ENCODE peak calls at places on chromosome 20, in nine cellular contexts. P is heart left ventricle, A is tibial artery, O is GM23248, L is psoas muscle, E is left ventricle myocardium inferior, N is SJSA1, Z is aorta, D is fibroblast of lung. S is an unnamed sample.

GRCh38 chr20:20489054-20489453 is 121.2 kb downstream of the INSM1 start:
- DNase-seq in P (no peak), A (no peak), O (no peak), L (no peak), E (no peak), N (no peak), Z (no peak), D (peak; percentile 62), S (no peak)

GRCh38 chr20:10919549-10920140 is 245.8 kb upstream of the JAG1 start:
- DNase-seq in P (peak; percentile 61), A (no peak), O (peak; percentile 79), L (peak; percentile 21), E (peak; percentile 36), N (peak; percentile 53), Z (peak; percentile 81), D (peak; percentile 93), S (no peak)

GRCh38 chr20:32958574-32958973 is 45.7 kb downstream of the SUN5 start:
- DNase-seq in P (no peak), A (peak; percentile 12), O (no peak), L (no peak), E (no peak), N (no peak), Z (no peak), D (no peak), S (no peak)

GRCh38 chr20:54172532-54172855 is 1.3 kb downstream of the CYP24A1 start:
- DNase-seq in P (no peak), A (no peak), O (no peak), L (no peak), E (no peak), N (no peak), Z (no peak), D (no peak), S (no peak)

GRCh38 chr20:8414611-8415274 is 282.7 kb downstream of the PLCB1 start:
- DNase-seq in P (no peak), A (no peak), O (peak; percentile 69), L (no peak), E (no peak), N (no peak), Z (no peak), D (peak; percentile 78), S (no peak)

GRCh38 chr20:60062431-60063336 is 104.5 kb downstream of the CDH26 start:
- DNase-seq in P (no peak), A (no peak), O (peak; percentile 86), L (no peak), E (no peak), N (peak; percentile 93), Z (no peak), D (peak; percentile 77), S (no peak)

GRCh38 chr20:9236408-9236912 is 167.6 kb downstream of the PLCB4 start:
- DNase-seq in P (no peak), A (no peak), O (no peak), L (no peak), E (no peak), N (no peak), Z (no peak), D (no peak), S (no peak)

GRCh38 chr20:41222703-41223102 is 85.4 kb downstream of the PLCG1 start:
- DNase-seq in P (no peak), A (no peak), O (peak; percentile 70), L (no peak), E (no peak), N (no peak), Z (no peak), D (peak; percentile 63), S (no peak)

GRCh38 chr20:58921564-58921963 is 59.5 kb upstream of the NELFCD start:
- DNase-seq in P (no peak), A (no peak), O (no peak), L (no peak), E (no peak), N (no peak), Z (no peak), D (no peak), S (no peak)

DNA sequence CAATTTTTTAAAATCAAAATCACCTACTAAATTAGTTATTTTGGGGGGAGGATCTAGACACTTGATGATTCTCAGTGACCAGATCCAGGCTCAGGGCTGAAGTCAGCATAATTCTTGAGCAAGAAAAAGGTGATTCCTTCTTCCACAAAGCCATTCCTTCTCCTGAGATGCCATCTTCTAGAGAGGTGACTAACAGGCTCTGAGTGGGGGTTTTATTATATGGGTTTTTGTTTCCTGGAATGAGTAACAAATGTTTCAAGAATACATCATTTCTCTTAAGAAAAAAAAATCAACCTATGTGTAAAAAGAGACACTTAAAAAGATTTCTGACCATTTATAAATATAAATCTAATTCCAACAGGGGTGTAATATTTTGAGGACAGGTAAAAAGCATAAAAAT is 154.3 kb downstream of the NFATC2 start:
- DNase-seq in P (no peak), A (no peak), O (peak; percentile 89), L (no peak), E (no peak), N (no peak), Z (no peak), D (peak; percentile 72), S (no peak)
- H3K4me1 ChIP-seq in P (peaks cover 20% of the 10 kb centered on the region), A (no peaks in the 10 kb centered on the region), O (peaks cover 26% of the 10 kb centered on the region), L (peaks cover 13% of the 10 kb centered on the region), E (peaks cover 36% of the 10 kb centered on the region), N (peaks cover 23% of the 10 kb centered on the region), Z (no peaks in the 10 kb centered on the region), D (peaks cover 2% of the 10 kb centered on the region), S (peaks cover 53% of the 10 kb centered on the region)

GRCh38 chr20:57727863-57728262 is 18.0 kb upstream of the PMEPA1 start:
- DNase-seq in P (no peak), A (no peak), O (no peak), L (no peak), E (no peak), N (no peak), Z (no peak), D (no peak), S (no peak)
- H3K27me3 ChIP-seq in P (peaks cover 4% of the 10 kb centered on the region), A (no peaks in the 10 kb centered on the region), O (peaks cover 34% of the 10 kb centered on the region), L (no peaks in the 10 kb centered on the region), E (peaks cover 5% of the 10 kb centered on the region), N (no peaks in the 10 kb centered on the region), Z (no peaks in the 10 kb centered on the region), D (peaks cover 3% of the 10 kb centered on the region), S (no peaks in the 10 kb centered on the region)

GRCh38 chr20:25576783-25577530 is 8.4 kb downstream of the NINL start:
- DNase-seq in P (no peak), A (no peak), O (no peak), L (no peak), E (no peak), N (no peak), Z (no peak), D (no peak), S (no peak)
- H3K4me3 ChIP-seq in P (no peak overlapping the region), A (no peak overlapping the region), O (no peak overlapping the region), L (no peak overlapping the region), E (no peak overlapping the region), N (no peak overlapping the region), Z (no peak overlapping the region), D (no peak overlapping the region), S (no peak overlapping the region)

DNA sequence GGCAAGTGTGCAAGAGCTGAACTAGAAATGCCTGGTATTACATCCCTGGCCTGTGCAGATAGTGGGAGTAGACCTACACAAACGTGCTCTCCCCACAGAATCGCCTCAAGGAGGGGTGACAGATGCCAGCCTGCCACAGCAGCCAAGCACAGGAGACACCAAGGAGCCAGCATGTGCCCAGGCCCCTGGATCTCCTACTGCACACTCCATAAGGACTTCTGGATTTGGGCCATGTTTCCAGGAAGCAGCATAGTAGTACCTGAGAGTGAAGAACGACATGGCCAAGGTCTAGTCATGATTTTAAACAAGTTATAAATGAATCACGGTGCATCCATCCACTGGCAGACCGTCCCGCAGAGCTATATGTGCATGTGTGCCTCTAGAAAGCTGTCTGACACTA is 232.2 kb downstream of the SYNDIG1 start:
- DNase-seq in P (no peak), A (peak; percentile 29), O (no peak), L (no peak), E (no peak), N (no peak), Z (no peak), D (no peak), S (no peak)
- H3K4me1 ChIP-seq in P (no peaks in the 10 kb centered on the region), A (no peaks in the 10 kb centered on the region), O (no peaks in the 10 kb centered on the region), L (no peaks in the 10 kb centered on the region), E (no peaks in the 10 kb centered on the region), N (no peaks in the 10 kb centered on the region), Z (no peaks in the 10 kb centered on the region), D (no peaks in the 10 kb centered on the region), S (no peaks in the 10 kb centered on the region)

GRCh38 chr20:23039885-23040508 is 4.9 kb downstream of the SSTR4 start:
- DNase-seq in P (no peak), A (no peak), O (no peak), L (no peak), E (no peak), N (no peak), Z (no peak), D (no peak), S (no peak)

GRCh38 chr20:23037017-23037481 is 1.9 kb downstream of the SSTR4 start:
- DNase-seq in P (no peak), A (no peak), O (no peak), L (no peak), E (no peak), N (no peak), Z (no peak), D (no peak), S (no peak)

GRCh38 chr20:23036371-23036770 is 1.3 kb downstream of the SSTR4 start:
- DNase-seq in P (no peak), A (no peak), O (no peak), L (no peak), E (no peak), N (no peak), Z (no peak), D (no peak), S (no peak)

GRCh38 chr20:23042270-23042669 is 7.2 kb downstream of the SSTR4 start:
- DNase-seq in P (no peak), A (no peak), O (no peak), L (no peak), E (no peak), N (no peak), Z (no peak), D (no peak), S (no peak)

DNA sequence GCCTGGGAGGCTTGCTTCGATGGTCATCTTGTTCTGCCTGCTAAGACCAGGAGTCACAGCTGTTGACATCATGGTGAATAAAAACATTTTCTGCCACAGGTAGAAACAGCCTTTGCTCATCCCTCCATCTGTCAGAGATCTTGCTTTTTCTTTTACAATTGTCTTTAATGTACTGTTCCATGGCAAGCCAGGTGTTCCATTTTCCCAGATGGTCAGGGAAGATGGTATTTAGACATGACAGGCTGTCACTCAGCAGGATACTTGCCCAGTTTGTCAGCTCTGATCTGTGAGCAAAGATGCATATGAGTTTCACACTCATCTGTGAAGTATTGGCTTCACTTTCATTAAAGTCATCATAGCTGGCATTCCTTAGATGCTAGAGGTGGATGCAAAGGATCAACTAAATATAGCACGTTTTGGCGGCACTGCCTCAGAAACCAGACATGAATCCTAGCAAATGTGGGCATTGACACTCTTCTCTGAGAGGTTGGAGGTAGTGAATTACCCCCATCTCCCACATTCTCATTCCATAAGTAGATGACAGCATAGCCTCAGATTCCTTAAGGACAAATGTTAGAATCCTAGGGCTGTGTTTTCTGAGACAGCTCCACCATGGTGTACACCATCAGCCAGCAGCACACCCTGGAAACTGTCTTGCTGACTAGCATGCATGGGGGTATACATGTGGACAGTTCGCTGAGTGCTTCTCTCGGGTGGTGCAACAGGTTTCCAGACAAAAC is 4.2 kb downstream of the SSTR4 start:
- DNase-seq in P (no peak), A (no peak), O (no peak), L (no peak), E (no peak), N (no peak), Z (no peak), D (no peak), S (no peak)
- H3K27me3 ChIP-seq in P (peaks cover 29% of the 10 kb centered on the region), A (peaks cover 26% of the 10 kb centered on the region), O (peaks cover 30% of the 10 kb centered on the region), L (peaks cover 33% of the 10 kb centered on the region), E (peaks cover 100% of the 10 kb centered on the region), N (peaks cover 25% of the 10 kb centered on the region), Z (no peaks in the 10 kb centered on the region), D (peaks cover 14% of the 10 kb centered on the region), S (no peaks in the 10 kb centered on the region)